ENCODE peak calls at places on chromosomes 16 and 17, in seven cellular contexts. M, H, E, J, Z, Q and T are unnamed samples.

GRCh38 chr17:55451203-55451641 is 29.6 kb upstream of the MMD start:
- DNase-seq in M (no peak), H (no peak), E (no peak), J (no peak), Z (no peak), Q (no peak), T (peak)

GRCh38 chr16:86604436-86605220 is 26.3 kb downstream of the FOXL1 start:
- DNase-seq in M (peak), H (no peak), E (peak), J (no peak), Z (peak), Q (peak), T (no peak)

GRCh38 chr17:68433211-68433610 is 24.1 kb downstream of the WIPI1 start:
- DNase-seq in M (no peak), H (no peak), E (no peak), J (no peak), Z (no peak), Q (no peak), T (no peak)

GRCh38 chr17:46044286-46044928 is 45.4 kb downstream of the STH start:
- DNase-seq in M (peak), H (peak), E (no peak), J (peak), Z (peak), Q (peak), T (peak)

GRCh38 chr17:60356947-60357346 is 35.0 kb downstream of the USP32 start:
- DNase-seq in M (no peak), H (no peak), E (no peak), J (no peak), Z (no peak), Q (no peak), T (no peak)

GRCh38 chr16:70696952-70697600 is 11.2 kb upstream of the MTSS2 start:
- DNase-seq in M (peak), H (no peak), E (no peak), J (no peak), Z (no peak), Q (no peak), T (peak)

GRCh38 chr16:10391339-10391738 is 5.5 kb downstream of the ATF7IP2 start:
- DNase-seq in M (no peak), H (no peak), E (no peak), J (no peak), Z (no peak), Q (no peak), T (no peak)

GRCh38 chr16:69005641-69006355 is 99.7 kb upstream of the HAS3 start:
- DNase-seq in M (no peak), H (no peak), E (no peak), J (no peak), Z (no peak), Q (no peak), T (no peak)

GRCh38 chr16:85173981-85174751 is 61.9 kb upstream of the CIBAR2 start:
- DNase-seq in M (no peak), H (peak), E (no peak), J (peak), Z (no peak), Q (no peak), T (no peak)

GRCh38 chr17:4896332-4897197 is 2.8 kb upstream of the C17orf107 start:
- DNase-seq in M (no peak), H (no peak), E (no peak), J (no peak), Z (no peak), Q (no peak), T (no peak)

GRCh38 chr16:58086381-58087208 is 42.6 kb downstream of the CFAP20 start:
- DNase-seq in M (no peak), H (no peak), E (no peak), J (no peak), Z (no peak), Q (no peak), T (no peak)

GRCh38 chr16:68927016-68927415 is 83.7 kb downstream of the TANGO6 start:
- DNase-seq in M (no peak), H (no peak), E (no peak), J (no peak), Z (no peak), Q (no peak), T (no peak)

GRCh38 chr16:89721644-89722391 is 481 bp downstream of the ZNF276 start:
- DNase-seq in M (peak), H (no peak), E (peak), J (no peak), Z (peak), Q (peak), T (peak)

GRCh38 chr17:76354747-76355310 is 1.1 kb upstream of the PRPSAP1 start:
- DNase-seq in M (peak), H (no peak), E (no peak), J (no peak), Z (no peak), Q (no peak), T (no peak)

GRCh38 chr17:44363613-44364159 is at the start of gene FAM171A2:
- DNase-seq in M (peak), H (no peak), E (peak), J (peak), Z (peak), Q (peak), T (peak)

GRCh38 chr16:89048087-89048729 is 45.4 kb upstream of the ACSF3 start:
- DNase-seq in M (no peak), H (no peak), E (no peak), J (no peak), Z (no peak), Q (no peak), T (no peak)

GRCh38 chr16:57016831-57017230 is 27.5 kb downstream of the NLRC5 start:
- DNase-seq in M (no peak), H (no peak), E (no peak), J (no peak), Z (no peak), Q (no peak), T (no peak)

GRCh38 chr17:37284198-37284597 is 91.6 kb upstream of the C17orf78 start:
- DNase-seq in M (no peak), H (no peak), E (no peak), J (no peak), Z (no peak), Q (no peak), T (no peak)

GRCh38 chr16:68665501-68665900 is 20.4 kb downstream of the CDH3 start:
- DNase-seq in M (no peak), H (no peak), E (no peak), J (no peak), Z (no peak), Q (no peak), T (no peak)

GRCh38 chr17:71494045-71494444 is 626.8 kb upstream of the SOX9 start:
- DNase-seq in M (no peak), H (peak), E (no peak), J (no peak), Z (no peak), Q (no peak), T (no peak)

GRCh38 chr16:54374136-54374535 is 87.5 kb upstream of the IRX3 start:
- DNase-seq in M (no peak), H (no peak), E (no peak), J (no peak), Z (no peak), Q (no peak), T (peak)